ENCODE peak calls at places on chromosomes 3 and 15, in ten cellular contexts. G, A, L, T, J, D, B, Z, S and H are unnamed samples.

GRCh38 chr3:140420621-140421357 is 257.1 kb upstream of the TRIM42 start:
- DNase-seq in G (no peak), A (no peak), L (no peak), T (no peak), J (peak; percentile 37), D (no peak), B (no peak), Z (peak; percentile 38), S (no peak), H (no peak)

GRCh38 chr15:57198654-57199241 is 177.6 kb upstream of the CGNL1 start:
- DNase-seq in G (no peak), A (no peak), L (no peak), T (peak; percentile 65), J (no peak), D (peak; percentile 84), B (no peak), Z (no peak), S (no peak), H (no peak)

GRCh38 chr3:174529298-174529697 is 329.8 kb upstream of the NAALADL2 start:
- DNase-seq in G (no peak), A (no peak), L (no peak), T (peak; percentile 12), J (no peak), D (no peak), B (no peak), Z (no peak), S (no peak), H (no peak)

GRCh38 chr3:123997543-123997942 is 5.6 kb upstream of the ROPN1 start:
- DNase-seq in G (no peak), A (no peak), L (no peak), T (no peak), J (no peak), D (no peak), B (no peak), Z (no peak), S (no peak), H (no peak)

GRCh38 chr3:43894176-43895049 is 203.7 kb downstream of the ABHD5 start:
- DNase-seq in G (no peak), A (peak; percentile 54), L (peak; percentile 85), T (peak; percentile 75), J (peak; percentile 64), D (no peak), B (peak; percentile 69), Z (peak; percentile 19), S (peak; percentile 63), H (peak; percentile 34)

GRCh38 chr3:88113311-88114162 is 36.2 kb upstream of the C3orf38 start:
- DNase-seq in G (peak; percentile 69), A (peak; percentile 37), L (no peak), T (peak; percentile 55), J (peak; percentile 71), D (peak; percentile 47), B (peak; percentile 50), Z (peak; percentile 77), S (peak; percentile 25), H (peak; percentile 11)

GRCh38 chr15:60370804-60371700 is 26.7 kb downstream of the ANXA2 start:
- DNase-seq in G (no peak), A (no peak), L (peak; percentile 92), T (no peak), J (peak; percentile 95), D (peak; percentile 69), B (peak; percentile 88), Z (peak; percentile 93), S (no peak), H (no peak)

GRCh38 chr3:149490260-149490971 is 15.9 kb downstream of the TM4SF4 start:
- DNase-seq in G (no peak), A (no peak), L (no peak), T (no peak), J (no peak), D (no peak), B (no peak), Z (no peak), S (no peak), H (no peak)

GRCh38 chr15:77482570-77482969 is 61.9 kb downstream of the HMG20A start:
- DNase-seq in G (no peak), A (no peak), L (no peak), T (no peak), J (no peak), D (no peak), B (no peak), Z (no peak), S (no peak), H (no peak)

GRCh38 chr3:54146383-54147239 is 24.3 kb downstream of the CACNA2D3 start:
- DNase-seq in G (no peak), A (no peak), L (no peak), T (peak; percentile 83), J (no peak), D (peak; percentile 49), B (no peak), Z (peak; percentile 58), S (peak; percentile 13), H (peak; percentile 28)

GRCh38 chr3:149959443-149959842 is 11.3 kb downstream of the PFN2 start:
- DNase-seq in G (no peak), A (no peak), L (no peak), T (no peak), J (no peak), D (no peak), B (no peak), Z (no peak), S (no peak), H (no peak)

GRCh38 chr15:27845535-27846369 is 253.4 kb downstream of the OCA2 start:
- DNase-seq in G (no peak), A (no peak), L (peak; percentile 69), T (no peak), J (no peak), D (no peak), B (peak; percentile 28), Z (no peak), S (no peak), H (no peak)